ENCODE peak calls at places on chromosomes 3 and 15, in six cellular contexts. One of them, this sample, is unnamed.
A peak's percentile ranks its signal among the peaks of the same experiment; 100 is the strongest.

GRCh38 chr15:61879219-61879618 is 181.0 kb downstream of the VPS13C start:
- DNase-seq in PC-3: peak; percentile 95
- DNase-seq in stimulated activated CD4-positive, alpha-beta T cell treated with anti-CD3 and anti-CD28 coated beads, Interleukin-1b, Interleukin-23, amount 100 ng/mL, for 4 hours: no peak
- DNase-seq in A549: no peak
- DNase-seq in fibroblast of gingiva: no peak
- DNase-seq in effector memory CD8-positive, alpha-beta T cell: no peak
- DNase-seq in this sample: no peak

GRCh38 chr3:193946945-193947344 is 189.0 kb upstream of the HES1 start:
- DNase-seq in A549: no peak
- DNase-seq in effector memory CD8-positive, alpha-beta T cell: no peak
- DNase-seq in fibroblast of gingiva: no peak
- DNase-seq in stimulated activated CD4-positive, alpha-beta T cell treated with anti-CD3 and anti-CD28 coated beads, Interleukin-1b, Interleukin-23, amount 100 ng/mL, for 4 hours: no peak
- DNase-seq in PC-3: peak; percentile 82
- DNase-seq in this sample: no peak

GRCh38 chr15:67280217-67280616 is 25.6 kb downstream of the IQCH start:
- DNase-seq in fibroblast of gingiva: no peak
- DNase-seq in effector memory CD8-positive, alpha-beta T cell: no peak
- DNase-seq in stimulated activated CD4-positive, alpha-beta T cell treated with anti-CD3 and anti-CD28 coated beads, Interleukin-1b, Interleukin-23, amount 100 ng/mL, for 4 hours: no peak
- DNase-seq in PC-3: no peak
- DNase-seq in A549: no peak
- DNase-seq in this sample: no peak

GRCh38 chr3:4743371-4743770 is 235.9 kb upstream of the BHLHE40 start:
- DNase-seq in A549: no peak
- DNase-seq in fibroblast of gingiva: no peak
- DNase-seq in PC-3: no peak
- DNase-seq in effector memory CD8-positive, alpha-beta T cell: no peak
- DNase-seq in stimulated activated CD4-positive, alpha-beta T cell treated with anti-CD3 and anti-CD28 coated beads, Interleukin-1b, Interleukin-23, amount 100 ng/mL, for 4 hours: no peak
- DNase-seq in this sample: no peak

GRCh38 chr15:101625980-101626379 is 26.2 kb downstream of the TM2D3 start:
- DNase-seq in fibroblast of gingiva: no peak
- DNase-seq in stimulated activated CD4-positive, alpha-beta T cell treated with anti-CD3 and anti-CD28 coated beads, Interleukin-1b, Interleukin-23, amount 100 ng/mL, for 4 hours: no peak
- DNase-seq in effector memory CD8-positive, alpha-beta T cell: no peak
- DNase-seq in A549: no peak
- DNase-seq in PC-3: no peak
- DNase-seq in this sample: no peak

GRCh38 chr3:147816770-147817169 is 407.6 kb downstream of the ZIC1 start:
- DNase-seq in effector memory CD8-positive, alpha-beta T cell: no peak
- DNase-seq in A549: no peak
- DNase-seq in PC-3: peak; percentile 43
- DNase-seq in stimulated activated CD4-positive, alpha-beta T cell treated with anti-CD3 and anti-CD28 coated beads, Interleukin-1b, Interleukin-23, amount 100 ng/mL, for 4 hours: no peak
- DNase-seq in fibroblast of gingiva: no peak
- DNase-seq in this sample: no peak

GRCh38 chr15:101275018-101275417 is 2.3 kb downstream of the SELENOS start:
- DNase-seq in fibroblast of gingiva: no peak
- DNase-seq in PC-3: no peak
- DNase-seq in A549: no peak
- DNase-seq in effector memory CD8-positive, alpha-beta T cell: no peak
- DNase-seq in stimulated activated CD4-positive, alpha-beta T cell treated with anti-CD3 and anti-CD28 coated beads, Interleukin-1b, Interleukin-23, amount 100 ng/mL, for 4 hours: no peak
- DNase-seq in this sample: no peak

GRCh38 chr3:140117111-140117526 is 182.1 kb downstream of the CLSTN2 start:
- DNase-seq in effector memory CD8-positive, alpha-beta T cell: no peak
- DNase-seq in fibroblast of gingiva: no peak
- DNase-seq in A549: no peak
- DNase-seq in stimulated activated CD4-positive, alpha-beta T cell treated with anti-CD3 and anti-CD28 coated beads, Interleukin-1b, Interleukin-23, amount 100 ng/mL, for 4 hours: no peak
- DNase-seq in PC-3: no peak
- DNase-seq in this sample: no peak

GRCh38 chr3:5806192-5806591 is 618.7 kb downstream of the EDEM1 start:
- DNase-seq in fibroblast of gingiva: no peak
- DNase-seq in stimulated activated CD4-positive, alpha-beta T cell treated with anti-CD3 and anti-CD28 coated beads, Interleukin-1b, Interleukin-23, amount 100 ng/mL, for 4 hours: no peak
- DNase-seq in A549: no peak
- DNase-seq in PC-3: peak; percentile 50
- DNase-seq in effector memory CD8-positive, alpha-beta T cell: no peak
- DNase-seq in this sample: no peak

GRCh38 chr3:158167737-158168469 is 58.0 kb downstream of the RSRC1 start:
- DNase-seq in PC-3: peak; percentile 90
- DNase-seq in fibroblast of gingiva: peak; percentile 93
- DNase-seq in stimulated activated CD4-positive, alpha-beta T cell treated with anti-CD3 and anti-CD28 coated beads, Interleukin-1b, Interleukin-23, amount 100 ng/mL, for 4 hours: no peak
- DNase-seq in effector memory CD8-positive, alpha-beta T cell: no peak
- DNase-seq in A549: peak; percentile 60
- DNase-seq in this sample: no peak

GRCh38 chr3:38008971-38009580 is 18.5 kb downstream of the VILL start:
- DNase-seq in A549: no peak
- DNase-seq in PC-3: no peak
- DNase-seq in effector memory CD8-positive, alpha-beta T cell: no peak
- DNase-seq in stimulated activated CD4-positive, alpha-beta T cell treated with anti-CD3 and anti-CD28 coated beads, Interleukin-1b, Interleukin-23, amount 100 ng/mL, for 4 hours: no peak
- DNase-seq in fibroblast of gingiva: no peak
- DNase-seq in this sample: no peak

GRCh38 chr15:53851110-53851833 is 91.8 kb upstream of the WDR72 start:
- DNase-seq in stimulated activated CD4-positive, alpha-beta T cell treated with anti-CD3 and anti-CD28 coated beads, Interleukin-1b, Interleukin-23, amount 100 ng/mL, for 4 hours: no peak
- DNase-seq in A549: no peak
- DNase-seq in effector memory CD8-positive, alpha-beta T cell: no peak
- DNase-seq in fibroblast of gingiva: no peak
- DNase-seq in PC-3: no peak
- DNase-seq in this sample: no peak

GRCh38 chr3:36957072-36957471 is 12.2 kb upstream of the TRANK1 start:
- DNase-seq in A549: no peak
- DNase-seq in stimulated activated CD4-positive, alpha-beta T cell treated with anti-CD3 and anti-CD28 coated beads, Interleukin-1b, Interleukin-23, amount 100 ng/mL, for 4 hours: no peak
- DNase-seq in PC-3: no peak
- DNase-seq in effector memory CD8-positive, alpha-beta T cell: no peak
- DNase-seq in fibroblast of gingiva: no peak
- DNase-seq in this sample: no peak

GRCh38 chr3:52685285-52685704 is 418 bp downstream of the PBRM1 start:
- DNase-seq in effector memory CD8-positive, alpha-beta T cell: peak; percentile 65
- DNase-seq in A549: peak; percentile 61
- DNase-seq in stimulated activated CD4-positive, alpha-beta T cell treated with anti-CD3 and anti-CD28 coated beads, Interleukin-1b, Interleukin-23, amount 100 ng/mL, for 4 hours: peak; percentile 74
- DNase-seq in fibroblast of gingiva: peak; percentile 68
- DNase-seq in PC-3: peak; percentile 83
- DNase-seq in this sample: peak; percentile 83

This sample was measured in CD8-positive, alpha-beta memory T cell.